ENCODE peak calls at places on chromosomes 16 and 17, in five cellular contexts. T, F, X, Q and O are unnamed samples.

GRCh38 chr16:70589998-70590471 is 56.3 kb upstream of the IL34 start:
- DNase-seq in Q (no peak), F (no peak), T (peak), X (no peak), O (peak)

GRCh38 chr17:79984877-79985276 is 50.8 kb downstream of the TBC1D16 start:
- DNase-seq in Q (no peak), T (no peak), F (no peak), X (no peak), O (peak)

GRCh38 chr16:26334218-26335111 is 642.7 kb downstream of the HS3ST4 start:
- DNase-seq in F (no peak), Q (no peak), X (no peak), T (no peak), O (no peak)

GRCh38 chr17:627051-627450 is 87.6 kb downstream of the VPS53 start:
- DNase-seq in Q (no peak), T (no peak), X (no peak), F (no peak), O (no peak)

GRCh38 chr16:4924593-4925378 is 12.2 kb downstream of the PPL start:
- DNase-seq in T (no peak), F (no peak), Q (no peak), X (peak), O (no peak)

GRCh38 chr16:23020084-23020483 is 129.2 kb downstream of the USP31 start:
- DNase-seq in F (no peak), Q (no peak), T (peak), X (no peak), O (no peak)

GRCh38 chr16:66223176-66223780 is 143.2 kb upstream of the CDH5 start:
- DNase-seq in Q (no peak), F (no peak), T (no peak), X (no peak), O (no peak)

GRCh38 chr16:67733734-67734470 is 14.8 kb upstream of the GFOD2 start:
- DNase-seq in Q (no peak), X (no peak), T (no peak), F (no peak), O (no peak)

GRCh38 chr16:79090966-79091365 is 509.6 kb downstream of the MAF start:
- DNase-seq in Q (no peak), T (no peak), X (no peak), F (no peak), O (no peak)
- TF ChIP-seq CTCF in Q (no peak), T (no peak), X (no peak), F (no peak), O (no peak)

GRCh38 chr17:28956861-28957260 is 5.5 kb upstream of the PHF12 start:
- DNase-seq in X (no peak), Q (no peak), F (no peak), T (no peak), O (peak)
- H3K27ac ChIP-seq in X (no peak), Q (no peak), F (no peak), T (no peak), O (no peak)

GRCh38 chr16:58127634-58128033 is 1.5 kb downstream of the CFAP20 start:
- DNase-seq in F (no peak), T (no peak), Q (no peak), X (peak), O (no peak)

GRCh38 chr16:58126451-58126968 is 2.7 kb downstream of the CFAP20 start:
- DNase-seq in Q (no peak), F (no peak), X (no peak), T (no peak), O (no peak)

GRCh38 chr16:58125781-58126335 is 3.3 kb downstream of the CFAP20 start:
- DNase-seq in F (no peak), T (no peak), X (no peak), Q (no peak), O (no peak)

GRCh38 chr16:58128181-58128631 is 975 bp downstream of the CFAP20 start:
- DNase-seq in T (no peak), X (no peak), F (no peak), Q (no peak), O (no peak)

DNA sequence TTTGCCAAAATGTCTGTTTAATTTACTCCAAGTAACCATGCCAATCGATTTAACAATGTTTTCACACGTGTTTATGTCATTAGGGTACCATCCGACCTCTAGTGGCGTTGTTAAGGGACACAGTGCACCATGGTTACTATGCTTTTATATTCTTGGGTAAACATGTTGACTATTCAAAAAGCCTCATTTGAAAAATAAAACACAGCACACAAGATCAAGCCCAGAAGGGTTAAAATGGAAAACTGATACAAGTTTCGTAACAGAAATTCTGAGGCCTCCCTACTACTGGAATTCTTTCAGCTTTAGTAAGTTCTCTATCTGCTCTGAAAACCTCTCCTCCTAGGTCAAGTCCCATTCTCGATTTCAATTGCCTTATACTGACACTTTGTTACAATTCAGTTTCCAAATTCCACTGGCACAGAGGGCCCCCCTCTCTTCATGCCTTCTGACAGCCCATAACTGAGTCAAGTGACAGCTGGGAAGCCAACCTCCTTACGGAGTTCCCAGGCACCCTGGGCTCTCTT is 2.1 kb downstream of the CFAP20 start:
- DNase-seq in X (peak), T (peak), Q (no peak), F (no peak), O (no peak)
- H3K4me3 ChIP-seq in X (peak), T (no peak), Q (no peak), F (peak), O (peak)

DNA sequence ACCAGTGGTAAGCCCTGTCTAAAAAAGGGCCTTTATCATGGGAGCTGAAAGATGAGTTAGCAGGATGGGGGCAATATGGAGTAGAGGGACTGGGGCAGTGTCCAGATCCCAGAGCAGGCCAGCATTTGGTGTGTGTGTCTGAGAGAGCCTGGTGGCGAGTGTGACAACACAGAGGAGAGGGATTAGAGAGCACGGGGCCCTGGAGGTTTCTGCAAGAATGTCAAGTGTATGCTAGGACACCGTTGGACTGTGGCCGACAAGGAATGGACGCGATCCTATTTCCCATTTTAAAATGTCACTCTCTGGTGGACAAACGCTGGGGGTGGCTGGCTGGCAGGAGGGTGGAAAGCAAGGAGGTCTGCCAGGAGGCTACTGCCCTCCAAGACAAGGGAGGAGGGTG is 12.4 kb downstream of the TAC4 start:
- DNase-seq in Q (no peak), F (no peak), T (no peak), X (no peak), O (no peak)
- TF ChIP-seq CTCF in Q (no peak), F (no peak), T (no peak), X (no peak), O (no peak)

GRCh38 chr17:57341611-57342010 is 85.3 kb downstream of the MSI2 start:
- DNase-seq in T (no peak), Q (no peak), F (no peak), X (no peak), O (no peak)
- H3K27ac ChIP-seq in T (peak), Q (no peak), F (no peak), X (no peak), O (no peak)

GRCh38 chr17:42248351-42249179 is 27.6 kb downstream of the STAT5B start:
- DNase-seq in T (peak), F (peak), X (no peak), Q (peak), O (peak)
- H3K4me3 ChIP-seq in T (no peak), F (peak), X (no peak), Q (no peak), O (no peak)